ENCODE peak calls at places on chromosomes 2 and 18, in five cellular contexts. H is DMS53; I is activated CD8-positive, alpha-beta memory T cell treated with anti-CD3 and anti-CD28 coated beads, Interleukin-2, amount 50 U/mL, for 48 hours; T is NCI-H1105 treated with DMSO at 0.1 percent for 48 hours; K is heart left ventricle. E is an unnamed sample.

GRCh38 chr2:44110444-44110843 is 58.2 kb upstream of the PPM1B start:
- DNase-seq in H (no peak), I (no peak), T (no peak), K (no peak), E (no peak)

GRCh38 chr2:68727698-68728375 is 6.8 kb upstream of the ARHGAP25 start:
- DNase-seq in H (no peak), I (no peak), T (no peak), K (no peak), E (no peak)

GRCh38 chr18:61203151-61203550 is 130.1 kb upstream of the CDH20 start:
- DNase-seq in H (no peak), I (no peak), T (peak), K (no peak), E (no peak)

GRCh38 chr2:176085861-176086771 is 2.4 kb upstream of the EVX2 start:
- DNase-seq in H (peak), I (no peak), T (no peak), K (no peak), E (peak)

GRCh38 chr2:230416061-230416721 is at the start of gene SP100:
- DNase-seq in H (peak), I (peak), T (no peak), K (peak), E (no peak)

GRCh38 chr2:100482741-100483140 is 12.5 kb downstream of the NMS start:
- DNase-seq in H (peak), I (no peak), T (no peak), K (no peak), E (no peak)

GRCh38 chr2:215161301-215161829 is 22.9 kb upstream of the ABCA12 start:
- DNase-seq in H (peak), I (no peak), T (no peak), K (no peak), E (no peak)

GRCh38 chr2:10912796-10913445 is 1.2 kb downstream of the KCNF1 start:
- DNase-seq in H (peak), I (no peak), T (no peak), K (no peak), E (no peak)

GRCh38 chr2:120515759-120516295 is 169.9 kb downstream of the INHBB start:
- DNase-seq in H (no peak), I (no peak), T (no peak), K (no peak), E (no peak)

GRCh38 chr2:43486604-43487003 is 109.2 kb downstream of the THADA start:
- DNase-seq in H (peak), I (no peak), T (no peak), K (no peak), E (no peak)

GRCh38 chr18:11983592-11983991 is 2.3 kb downstream of the IMPA2 start:
- DNase-seq in H (peak), I (no peak), T (no peak), K (no peak), E (no peak)

GRCh38 chr18:25360301-25360899 is 8.4 kb upstream of the ZNF521 start:
- DNase-seq in H (no peak), I (no peak), T (no peak), K (no peak), E (no peak)

GRCh38 chr18:32767400-32767799 is 5.4 kb downstream of the KLHL14 start:
- DNase-seq in H (no peak), I (no peak), T (no peak), K (no peak), E (no peak)

GRCh38 chr18:79136742-79137141 is 67.5 kb downstream of the ATP9B start:
- DNase-seq in H (no peak), I (no peak), T (no peak), K (no peak), E (no peak)

GRCh38 chr2:42345986-42346385 is 15.0 kb downstream of the COX7A2L start:
- DNase-seq in H (no peak), I (no peak), T (no peak), K (no peak), E (no peak)

GRCh38 chr2:142983174-142983573 is 105.7 kb downstream of the KYNU start:
- DNase-seq in H (no peak), I (no peak), T (no peak), K (no peak), E (no peak)